ENCODE peak calls at places on chromosome 5, in four cellular contexts. One of them, this sample, is unnamed.

GRCh38 chr5:124721336-124721735 is 25.1 kb downstream of the ZNF608 start:
- DNase-seq in IMR-90: no peak
- DNase-seq in mesenchymal stem cell: no peak
- DNase-seq in neuronal stem cell: no peak
- DNase-seq in this sample: no peak

GRCh38 chr5:135157421-135158314 is 123.6 kb upstream of the PITX1 start:
- DNase-seq in IMR-90: no peak
- DNase-seq in mesenchymal stem cell: no peak
- DNase-seq in neuronal stem cell: no peak
- DNase-seq in this sample: peak; percentile 50

GRCh38 chr5:153496835-153497234 is 6.4 kb downstream of the GRIA1 start:
- DNase-seq in IMR-90: peak; percentile 57
- DNase-seq in mesenchymal stem cell: peak; percentile 56
- DNase-seq in neuronal stem cell: no peak
- DNase-seq in this sample: peak; percentile 68

GRCh38 chr5:6905883-6906282 is 192.7 kb downstream of the TENT4A start:
- DNase-seq in IMR-90: no peak
- DNase-seq in mesenchymal stem cell: no peak
- DNase-seq in neuronal stem cell: no peak
- DNase-seq in this sample: peak; percentile 32

GRCh38 chr5:19987594-19988345 is at the start of gene CDH18:
- DNase-seq in IMR-90: peak; percentile 38
- DNase-seq in mesenchymal stem cell: peak; percentile 56
- DNase-seq in neuronal stem cell: peak; percentile 56
- DNase-seq in this sample: peak; percentile 76

GRCh38 chr5:142981886-142982820 is 212.0 kb downstream of the ARHGAP26 start:
- DNase-seq in IMR-90: peak; percentile 92
- DNase-seq in mesenchymal stem cell: peak; percentile 60
- DNase-seq in neuronal stem cell: peak; percentile 33
- DNase-seq in this sample: peak; percentile 70

GRCh38 chr5:1332461-1333001 is 12.4 kb downstream of the CLPTM1L start:
- DNase-seq in IMR-90: no peak
- DNase-seq in mesenchymal stem cell: no peak
- DNase-seq in neuronal stem cell: no peak
- DNase-seq in this sample: peak; percentile 22

GRCh38 chr5:90981821-90982220 is 401.3 kb downstream of the ARRDC3 start:
- DNase-seq in IMR-90: no peak
- DNase-seq in mesenchymal stem cell: no peak
- DNase-seq in neuronal stem cell: no peak
- DNase-seq in this sample: no peak

GRCh38 chr5:89303033-89303480 is 420.1 kb upstream of the MEF2C start:
- DNase-seq in IMR-90: no peak
- DNase-seq in mesenchymal stem cell: no peak
- DNase-seq in neuronal stem cell: no peak
- DNase-seq in this sample: no peak

GRCh38 chr5:98749046-98749445 is 24.4 kb upstream of the RGMB start:
- DNase-seq in IMR-90: no peak
- DNase-seq in mesenchymal stem cell: no peak
- DNase-seq in neuronal stem cell: no peak
- DNase-seq in this sample: no peak

GRCh38 chr5:8650197-8650596 is 781.2 kb downstream of the MTRR start:
- DNase-seq in IMR-90: peak; percentile 4
- DNase-seq in mesenchymal stem cell: no peak
- DNase-seq in neuronal stem cell: no peak
- DNase-seq in this sample: no peak

GRCh38 chr5:54868511-54869483 is 116.6 kb downstream of the ESM1 start:
- DNase-seq in IMR-90: no peak
- DNase-seq in mesenchymal stem cell: no peak
- DNase-seq in neuronal stem cell: no peak
- DNase-seq in this sample: no peak

GRCh38 chr5:58582004-58582403 is 871 bp upstream of the RAB3C start:
- DNase-seq in IMR-90: no peak
- DNase-seq in mesenchymal stem cell: no peak
- DNase-seq in neuronal stem cell: peak; percentile 30
- DNase-seq in this sample: peak; percentile 51

GRCh38 chr5:139648205-139649081 is at the start of gene CXXC5:
- DNase-seq in IMR-90: peak; percentile 83
- DNase-seq in mesenchymal stem cell: peak; percentile 92
- DNase-seq in neuronal stem cell: peak; percentile 89
- DNase-seq in this sample: peak; percentile 94

GRCh38 chr5:29054694-29055093 is 2016.3 kb upstream of the CDH9 start:
- DNase-seq in IMR-90: no peak
- DNase-seq in mesenchymal stem cell: no peak
- DNase-seq in neuronal stem cell: no peak
- DNase-seq in this sample: no peak

GRCh38 chr5:57550132-57550531 is 67.5 kb upstream of the ACTBL2 start:
- DNase-seq in IMR-90: no peak
- DNase-seq in mesenchymal stem cell: no peak
- DNase-seq in neuronal stem cell: no peak
- DNase-seq in this sample: peak; percentile 19

GRCh38 chr5:13034048-13034447 is 910.4 kb downstream of the DNAH5 start:
- DNase-seq in IMR-90: peak; percentile 0
- DNase-seq in mesenchymal stem cell: no peak
- DNase-seq in neuronal stem cell: no peak
- DNase-seq in this sample: no peak

GRCh38 chr5:127088226-127088625 is 14.9 kb upstream of the C5orf63 start:
- DNase-seq in IMR-90: peak; percentile 97
- DNase-seq in mesenchymal stem cell: peak; percentile 98
- DNase-seq in neuronal stem cell: no peak
- DNase-seq in this sample: no peak

GRCh38 chr5:170552486-170553122 is 48.8 kb downstream of the KCNIP1 start:
- DNase-seq in IMR-90: peak; percentile 88
- DNase-seq in mesenchymal stem cell: peak; percentile 95
- DNase-seq in neuronal stem cell: peak; percentile 9
- DNase-seq in this sample: peak; percentile 83

GRCh38 chr5:4116834-4117233 is 521.2 kb downstream of the IRX1 start:
- DNase-seq in IMR-90: no peak
- DNase-seq in mesenchymal stem cell: no peak
- DNase-seq in neuronal stem cell: no peak
- DNase-seq in this sample: no peak

GRCh38 chr5:53679261-53679660 is 118.8 kb downstream of the NDUFS4 start:
- DNase-seq in IMR-90: peak; percentile 49
- DNase-seq in mesenchymal stem cell: peak; percentile 5
- DNase-seq in neuronal stem cell: no peak
- DNase-seq in this sample: peak; percentile 23

GRCh38 chr5:143102414-143102813 is 301.1 kb downstream of the NR3C1 start:
- DNase-seq in IMR-90: no peak
- DNase-seq in mesenchymal stem cell: no peak
- DNase-seq in neuronal stem cell: no peak
- DNase-seq in this sample: no peak

GRCh38 chr5:120934003-120934402 is 469.9 kb downstream of the PRR16 start:
- DNase-seq in IMR-90: no peak
- DNase-seq in mesenchymal stem cell: no peak
- DNase-seq in neuronal stem cell: no peak
- DNase-seq in this sample: no peak

GRCh38 chr5:168409601-168410458 is 76.4 kb upstream of the RARS1 start:
- DNase-seq in IMR-90: peak; percentile 91
- DNase-seq in mesenchymal stem cell: peak; percentile 84
- DNase-seq in neuronal stem cell: no peak
- DNase-seq in this sample: no peak

GRCh38 chr5:147037517-147038205 is 159.1 kb upstream of the PPP2R2B start:
- DNase-seq in IMR-90: peak; percentile 20
- DNase-seq in mesenchymal stem cell: peak; percentile 66
- DNase-seq in neuronal stem cell: no peak
- DNase-seq in this sample: no peak

GRCh38 chr5:134604908-134605307 is 27.7 kb downstream of the SAR1B start:
- DNase-seq in IMR-90: no peak
- DNase-seq in mesenchymal stem cell: no peak
- DNase-seq in neuronal stem cell: no peak
- DNase-seq in this sample: no peak

GRCh38 chr5:138544171-138545134 is 1.4 kb upstream of the ETF1 start:
- DNase-seq in IMR-90: peak; percentile 47
- DNase-seq in mesenchymal stem cell: peak; percentile 51
- DNase-seq in neuronal stem cell: no peak
- DNase-seq in this sample: peak; percentile 41

GRCh38 chr5:3634061-3634460 is 38.4 kb downstream of the IRX1 start:
- DNase-seq in IMR-90: no peak
- DNase-seq in mesenchymal stem cell: no peak
- DNase-seq in neuronal stem cell: no peak
- DNase-seq in this sample: no peak

GRCh38 chr5:139671096-139671841 is 23.1 kb downstream of the CXXC5 start:
- DNase-seq in IMR-90: no peak
- DNase-seq in mesenchymal stem cell: peak; percentile 47
- DNase-seq in neuronal stem cell: no peak
- DNase-seq in this sample: no peak

GRCh38 chr5:134555223-134555790 is 29.8 kb downstream of the JADE2 start:
- DNase-seq in IMR-90: no peak
- DNase-seq in mesenchymal stem cell: no peak
- DNase-seq in neuronal stem cell: no peak
- DNase-seq in this sample: no peak

GRCh38 chr5:64299805-64300204 is 134.2 kb downstream of the RNF180 start:
- DNase-seq in IMR-90: no peak
- DNase-seq in mesenchymal stem cell: no peak
- DNase-seq in neuronal stem cell: no peak
- DNase-seq in this sample: no peak

DNA sequence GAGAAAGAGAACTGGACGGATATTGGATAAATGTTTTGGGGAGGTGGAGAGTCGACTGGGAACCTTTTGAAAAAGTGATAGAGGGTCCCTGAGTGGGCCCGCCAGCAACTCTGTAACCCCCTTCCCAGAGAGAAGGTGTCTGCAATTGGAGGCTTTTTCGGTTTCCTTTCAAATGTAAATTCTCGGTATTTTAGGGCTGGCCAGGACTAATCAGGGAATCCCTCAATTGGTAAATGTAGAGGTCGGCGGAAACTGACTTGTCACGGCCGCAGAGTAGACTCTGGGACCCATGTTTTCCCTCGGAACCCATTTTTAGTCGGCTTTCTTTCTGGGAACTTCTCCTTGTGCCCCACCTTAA is 517 bp downstream of the CCNB1 start:
- DNase-seq in IMR-90: no peak
- DNase-seq in mesenchymal stem cell: peak; percentile 44
- DNase-seq in neuronal stem cell: no peak
- DNase-seq in this sample: peak; percentile 49
- H3K4me3 ChIP-seq in IMR-90: peak overlapping the region; percentile 56
- H3K4me3 ChIP-seq in mesenchymal stem cell: peak overlapping the region; percentile 94
- H3K4me3 ChIP-seq in neuronal stem cell: peak overlapping the region; percentile 84
- H3K4me3 ChIP-seq in this sample: peak overlapping the region; percentile 96

DNA sequence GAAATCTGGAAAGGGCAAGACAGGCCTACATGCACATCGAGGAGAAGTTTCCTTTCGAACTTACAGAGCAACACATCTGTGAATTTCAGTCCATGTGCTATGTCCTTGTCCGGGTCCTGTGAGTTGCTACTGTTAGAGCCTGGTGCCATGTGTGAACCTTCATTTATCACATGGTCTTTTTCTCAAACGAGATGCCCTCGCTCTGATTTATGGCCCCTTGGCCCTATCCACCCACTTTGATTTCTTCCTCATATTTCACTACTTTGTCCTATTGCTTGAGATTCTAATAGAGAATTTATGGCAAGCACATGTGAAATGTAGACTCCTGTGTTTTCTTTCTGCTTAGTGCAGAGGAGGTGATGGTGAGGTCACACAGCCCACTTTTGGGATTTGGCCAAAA is 153.0 kb downstream of the SNCAIP start:
- DNase-seq in IMR-90: no peak
- DNase-seq in mesenchymal stem cell: no peak
- DNase-seq in neuronal stem cell: no peak
- DNase-seq in this sample: no peak
- H2BK5ac ChIP-seq in IMR-90: no peak overlapping the region
- H2BK5ac ChIP-seq in mesenchymal stem cell: no peak overlapping the region
- H2BK5ac ChIP-seq in neuronal stem cell: no peak overlapping the region
- H2BK5ac ChIP-seq in this sample: no peak overlapping the region

DNA sequence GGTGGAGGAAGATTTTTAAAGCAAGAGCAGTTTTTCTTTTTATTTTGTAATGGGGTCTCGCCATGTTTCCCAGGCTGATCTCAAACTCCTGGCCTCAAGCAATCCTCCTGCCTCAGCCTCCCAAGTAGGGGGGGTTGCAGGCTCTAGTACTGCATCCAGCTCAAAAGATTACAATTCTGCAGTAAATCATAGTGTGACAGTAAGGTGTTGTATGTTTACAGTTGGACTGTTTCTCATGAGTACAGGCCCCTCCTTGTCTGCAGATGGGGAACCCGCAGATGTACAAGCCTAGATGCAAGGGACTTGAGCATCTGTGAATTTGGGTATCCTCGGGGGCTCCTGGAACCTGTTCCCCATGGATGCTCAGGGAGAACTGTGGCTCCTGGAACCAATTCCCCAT is 3.3 kb downstream of the CCT5 start:
- DNase-seq in IMR-90: no peak
- DNase-seq in mesenchymal stem cell: no peak
- DNase-seq in neuronal stem cell: no peak
- DNase-seq in this sample: no peak
- H3K4me3 ChIP-seq in IMR-90: no peak overlapping the region
- H3K4me3 ChIP-seq in mesenchymal stem cell: no peak overlapping the region
- H3K4me3 ChIP-seq in neuronal stem cell: no peak overlapping the region
- H3K4me3 ChIP-seq in this sample: no peak overlapping the region

DNA sequence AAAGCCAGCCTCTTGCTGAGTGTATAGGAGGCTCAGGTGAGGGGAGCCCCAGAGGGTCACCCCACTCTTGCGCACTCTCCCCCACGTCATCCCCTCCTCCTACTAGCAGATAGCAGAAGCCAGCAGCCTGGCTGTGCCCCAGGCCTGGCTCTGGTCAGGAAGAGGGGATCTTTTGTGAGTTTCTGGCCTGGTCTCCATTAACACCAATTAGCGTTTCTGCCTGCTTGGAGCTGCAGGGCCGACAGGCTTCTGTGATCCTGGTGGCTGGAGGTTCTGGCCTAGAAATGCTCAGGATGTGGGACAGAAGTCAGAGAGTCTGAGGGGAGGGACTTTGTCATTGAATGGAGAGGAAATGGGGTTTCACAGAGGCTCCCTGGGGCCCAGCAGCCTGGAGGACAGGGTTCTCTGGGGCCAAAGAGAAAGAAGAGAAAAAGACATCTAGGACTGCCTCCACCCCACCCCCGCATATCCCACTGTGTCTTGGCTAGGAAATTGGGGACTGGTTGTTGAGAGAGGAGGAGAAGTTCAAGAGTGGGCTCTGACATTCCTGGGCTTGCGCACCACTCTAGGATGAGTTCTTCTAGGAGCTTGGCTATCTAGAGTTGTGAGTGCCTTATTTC is 47.5 kb upstream of the ARAP3 start:
- DNase-seq in IMR-90: no peak
- DNase-seq in mesenchymal stem cell: no peak
- DNase-seq in neuronal stem cell: no peak
- DNase-seq in this sample: peak; percentile 73
- H2BK5ac ChIP-seq in IMR-90: no peak overlapping the region
- H2BK5ac ChIP-seq in mesenchymal stem cell: no peak overlapping the region
- H2BK5ac ChIP-seq in neuronal stem cell: no peak overlapping the region
- H2BK5ac ChIP-seq in this sample: no peak overlapping the region

This sample was measured in mesendoderm.